ENCODE peak calls at places on chromosome 11, in eight cellular contexts. One of them, this sample, is unnamed.

GRCh38 chr11:104134760-104135159 is 29.2 kb downstream of the PDGFD start:
- DNase-seq in PC-9: peak; percentile 67
- DNase-seq in right lobe of liver: no peak
- DNase-seq in ovary: no peak
- DNase-seq in IMR-90: peak; percentile 57
- DNase-seq in lung: no peak
- DNase-seq in pancreas: no peak
- DNase-seq in CD4-positive, alpha-beta T cell: no peak
- DNase-seq in this sample: no peak

GRCh38 chr11:103863497-103863896 is 172.9 kb upstream of the DDI1 start:
- DNase-seq in PC-9: no peak
- DNase-seq in right lobe of liver: no peak
- DNase-seq in ovary: no peak
- DNase-seq in IMR-90: peak; percentile 82
- DNase-seq in lung: no peak
- DNase-seq in pancreas: no peak
- DNase-seq in CD4-positive, alpha-beta T cell: no peak
- DNase-seq in this sample: no peak

GRCh38 chr11:94219771-94220170 is 84.6 kb upstream of the IZUMO1R start:
- DNase-seq in PC-9: peak; percentile 59
- DNase-seq in right lobe of liver: no peak
- DNase-seq in ovary: no peak
- DNase-seq in IMR-90: no peak
- DNase-seq in lung: no peak
- DNase-seq in pancreas: no peak
- DNase-seq in CD4-positive, alpha-beta T cell: no peak
- DNase-seq in this sample: no peak

GRCh38 chr11:19345519-19345847 is 104.7 kb upstream of the E2F8 start:
- DNase-seq in PC-9: no peak
- DNase-seq in right lobe of liver: peak; percentile 36
- DNase-seq in ovary: no peak
- DNase-seq in IMR-90: no peak
- DNase-seq in lung: no peak
- DNase-seq in pancreas: no peak
- DNase-seq in CD4-positive, alpha-beta T cell: no peak
- DNase-seq in this sample: no peak

GRCh38 chr11:17735823-17736772 is 1.5 kb downstream of the KCNC1 start:
- DNase-seq in PC-9: no peak
- DNase-seq in right lobe of liver: no peak
- DNase-seq in ovary: no peak
- DNase-seq in IMR-90: no peak
- DNase-seq in lung: no peak
- DNase-seq in pancreas: no peak
- DNase-seq in CD4-positive, alpha-beta T cell: no peak
- DNase-seq in this sample: no peak

GRCh38 chr11:62104816-62105610 is 18.8 kb upstream of the INCENP start:
- DNase-seq in PC-9: no peak
- DNase-seq in right lobe of liver: no peak
- DNase-seq in ovary: peak; percentile 63
- DNase-seq in IMR-90: peak; percentile 61
- DNase-seq in lung: no peak
- DNase-seq in pancreas: no peak
- DNase-seq in CD4-positive, alpha-beta T cell: no peak
- DNase-seq in this sample: no peak

GRCh38 chr11:113681711-113682410 is 24.2 kb downstream of the TMPRSS5 start:
- DNase-seq in PC-9: no peak
- DNase-seq in right lobe of liver: no peak
- DNase-seq in ovary: no peak
- DNase-seq in IMR-90: no peak
- DNase-seq in lung: no peak
- DNase-seq in pancreas: no peak
- DNase-seq in CD4-positive, alpha-beta T cell: no peak
- DNase-seq in this sample: no peak

GRCh38 chr11:30855383-30856006 is 269.3 kb upstream of the MPPED2 start:
- DNase-seq in PC-9: no peak
- DNase-seq in right lobe of liver: no peak
- DNase-seq in ovary: no peak
- DNase-seq in IMR-90: peak; percentile 29
- DNase-seq in lung: no peak
- DNase-seq in pancreas: no peak
- DNase-seq in CD4-positive, alpha-beta T cell: no peak
- DNase-seq in this sample: no peak

GRCh38 chr11:118641463-118642019 is 34.1 kb downstream of the PHLDB1 start:
- DNase-seq in PC-9: no peak
- DNase-seq in right lobe of liver: no peak
- DNase-seq in ovary: no peak
- DNase-seq in IMR-90: no peak
- DNase-seq in lung: no peak
- DNase-seq in pancreas: peak; percentile 90
- DNase-seq in CD4-positive, alpha-beta T cell: no peak
- DNase-seq in this sample: no peak

GRCh38 chr11:119047205-119047604 is 9.8 kb downstream of the HYOU1 start:
- DNase-seq in PC-9: peak; percentile 12
- DNase-seq in right lobe of liver: no peak
- DNase-seq in ovary: no peak
- DNase-seq in IMR-90: no peak
- DNase-seq in lung: no peak
- DNase-seq in pancreas: no peak
- DNase-seq in CD4-positive, alpha-beta T cell: no peak
- DNase-seq in this sample: no peak

GRCh38 chr11:112023104-112023503 is 2.1 kb upstream of the DLAT start:
- DNase-seq in PC-9: no peak
- DNase-seq in right lobe of liver: no peak
- DNase-seq in ovary: no peak
- DNase-seq in IMR-90: no peak
- DNase-seq in lung: no peak
- DNase-seq in pancreas: no peak
- DNase-seq in CD4-positive, alpha-beta T cell: no peak
- DNase-seq in this sample: no peak

GRCh38 chr11:45578286-45578685 is 87.1 kb downstream of the CHST1 start:
- DNase-seq in PC-9: no peak
- DNase-seq in right lobe of liver: no peak
- DNase-seq in ovary: no peak
- DNase-seq in IMR-90: no peak
- DNase-seq in lung: no peak
- DNase-seq in pancreas: no peak
- DNase-seq in CD4-positive, alpha-beta T cell: no peak
- DNase-seq in this sample: no peak

GRCh38 chr11:118153516-118153915 is 893 bp upstream of the SCN4B start:
- DNase-seq in PC-9: no peak
- DNase-seq in right lobe of liver: no peak
- DNase-seq in ovary: no peak
- DNase-seq in IMR-90: no peak
- DNase-seq in lung: no peak
- DNase-seq in pancreas: no peak
- DNase-seq in CD4-positive, alpha-beta T cell: no peak
- DNase-seq in this sample: no peak

GRCh38 chr11:110497204-110497987 is 67.6 kb downstream of the FDX1 start:
- DNase-seq in PC-9: no peak
- DNase-seq in right lobe of liver: no peak
- DNase-seq in ovary: no peak
- DNase-seq in IMR-90: no peak
- DNase-seq in lung: no peak
- DNase-seq in pancreas: no peak
- DNase-seq in CD4-positive, alpha-beta T cell: no peak
- DNase-seq in this sample: no peak

GRCh38 chr11:7098235-7098832 is 9.5 kb downstream of the RBMXL2 start:
- DNase-seq in PC-9: no peak
- DNase-seq in right lobe of liver: no peak
- DNase-seq in ovary: no peak
- DNase-seq in IMR-90: peak; percentile 46
- DNase-seq in lung: no peak
- DNase-seq in pancreas: no peak
- DNase-seq in CD4-positive, alpha-beta T cell: no peak
- DNase-seq in this sample: no peak

GRCh38 chr11:44886765-44887164 is 63.9 kb downstream of the TP53I11 start:
- DNase-seq in PC-9: no peak
- DNase-seq in right lobe of liver: no peak
- DNase-seq in ovary: no peak
- DNase-seq in IMR-90: peak; percentile 86
- DNase-seq in lung: no peak
- DNase-seq in pancreas: no peak
- DNase-seq in CD4-positive, alpha-beta T cell: no peak
- DNase-seq in this sample: no peak

GRCh38 chr11:119144825-119145476 is 3.9 kb upstream of the ABCG4 start:
- DNase-seq in PC-9: peak; percentile 73
- DNase-seq in right lobe of liver: peak; percentile 58
- DNase-seq in ovary: peak; percentile 55
- DNase-seq in IMR-90: peak; percentile 68
- DNase-seq in lung: peak; percentile 65
- DNase-seq in pancreas: peak; percentile 49
- DNase-seq in CD4-positive, alpha-beta T cell: no peak
- DNase-seq in this sample: no peak

GRCh38 chr11:70894566-70894965 is 357.8 kb downstream of the SHANK2 start:
- DNase-seq in PC-9: no peak
- DNase-seq in right lobe of liver: no peak
- DNase-seq in ovary: no peak
- DNase-seq in IMR-90: no peak
- DNase-seq in lung: no peak
- DNase-seq in pancreas: no peak
- DNase-seq in CD4-positive, alpha-beta T cell: no peak
- DNase-seq in this sample: no peak

GRCh38 chr11:70900540-70900939 is 351.8 kb downstream of the SHANK2 start:
- DNase-seq in PC-9: no peak
- DNase-seq in right lobe of liver: no peak
- DNase-seq in ovary: no peak
- DNase-seq in IMR-90: no peak
- DNase-seq in lung: no peak
- DNase-seq in pancreas: no peak
- DNase-seq in CD4-positive, alpha-beta T cell: no peak
- DNase-seq in this sample: no peak

GRCh38 chr11:70895061-70895670 is 357.2 kb downstream of the SHANK2 start:
- DNase-seq in PC-9: no peak
- DNase-seq in right lobe of liver: no peak
- DNase-seq in ovary: no peak
- DNase-seq in IMR-90: no peak
- DNase-seq in lung: no peak
- DNase-seq in pancreas: no peak
- DNase-seq in CD4-positive, alpha-beta T cell: no peak
- DNase-seq in this sample: no peak

GRCh38 chr11:70899616-70900015 is 352.8 kb downstream of the SHANK2 start:
- DNase-seq in PC-9: no peak
- DNase-seq in right lobe of liver: no peak
- DNase-seq in ovary: no peak
- DNase-seq in IMR-90: no peak
- DNase-seq in lung: no peak
- DNase-seq in pancreas: no peak
- DNase-seq in CD4-positive, alpha-beta T cell: no peak
- DNase-seq in this sample: peak; percentile 25

DNA sequence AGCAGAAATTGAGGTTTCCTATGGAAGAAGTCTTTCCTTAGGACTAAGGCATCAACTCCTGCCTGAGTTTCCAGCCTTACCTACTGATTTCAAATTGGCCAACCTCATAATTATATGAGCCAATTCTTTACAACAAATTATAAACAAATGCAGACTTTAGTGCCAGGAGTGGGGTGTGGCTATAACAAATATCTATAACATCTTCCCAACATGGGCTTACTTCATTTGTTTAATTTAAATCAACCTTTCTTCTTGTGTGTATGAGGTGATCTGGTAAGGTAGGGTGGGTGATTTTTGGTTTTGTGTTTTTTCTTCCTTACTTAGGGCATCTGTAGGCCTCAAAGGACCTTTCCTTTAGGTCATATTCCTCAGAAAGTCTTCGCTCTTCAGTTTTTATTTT is 354.9 kb downstream of the SHANK2 start:
- DNase-seq in PC-9: no peak
- DNase-seq in right lobe of liver: no peak
- DNase-seq in ovary: no peak
- DNase-seq in IMR-90: no peak
- DNase-seq in lung: no peak
- DNase-seq in pancreas: no peak
- DNase-seq in CD4-positive, alpha-beta T cell: no peak
- DNase-seq in this sample: no peak
- H3K9me3 ChIP-seq in PC-9: peaks cover 7% of the 10 kb centered on the region
- H3K9me3 ChIP-seq in right lobe of liver: no peaks in the 10 kb centered on the region
- H3K9me3 ChIP-seq in ovary: no peaks in the 10 kb centered on the region
- H3K9me3 ChIP-seq in IMR-90: peaks cover 10% of the 10 kb centered on the region
- H3K9me3 ChIP-seq in lung: peaks cover 3% of the 10 kb centered on the region
- H3K9me3 ChIP-seq in pancreas: no peaks in the 10 kb centered on the region
- H3K9me3 ChIP-seq in CD4-positive, alpha-beta T cell: peaks cover 12% of the 10 kb centered on the region
- H3K9me3 ChIP-seq in this sample: peaks cover 15% of the 10 kb centered on the region

GRCh38 chr11:55707029-55707428 is 45.0 kb downstream of the OR4C6 start:
- DNase-seq in PC-9: no peak
- DNase-seq in right lobe of liver: no peak
- DNase-seq in ovary: no peak
- DNase-seq in IMR-90: peak; percentile 33
- DNase-seq in lung: no peak
- DNase-seq in pancreas: no peak
- DNase-seq in CD4-positive, alpha-beta T cell: no peak
- DNase-seq in this sample: no peak
- H3K9me3 ChIP-seq in PC-9: no peaks in the 10 kb centered on the region
- H3K9me3 ChIP-seq in right lobe of liver: no peaks in the 10 kb centered on the region
- H3K9me3 ChIP-seq in ovary: no peaks in the 10 kb centered on the region
- H3K9me3 ChIP-seq in IMR-90: peaks cover 3% of the 10 kb centered on the region
- H3K9me3 ChIP-seq in lung: peaks cover 5% of the 10 kb centered on the region
- H3K9me3 ChIP-seq in pancreas: no peaks in the 10 kb centered on the region
- H3K9me3 ChIP-seq in CD4-positive, alpha-beta T cell: no peaks in the 10 kb centered on the region
- H3K9me3 ChIP-seq in this sample: peaks cover 15% of the 10 kb centered on the region

GRCh38 chr11:10058356-10058755 is 235.7 kb downstream of the SBF2 start:
- DNase-seq in PC-9: no peak
- DNase-seq in right lobe of liver: no peak
- DNase-seq in ovary: no peak
- DNase-seq in IMR-90: peak; percentile 64
- DNase-seq in lung: no peak
- DNase-seq in pancreas: no peak
- DNase-seq in CD4-positive, alpha-beta T cell: no peak
- DNase-seq in this sample: no peak
- H3K9me3 ChIP-seq in PC-9: peaks cover 5% of the 10 kb centered on the region
- H3K9me3 ChIP-seq in right lobe of liver: peaks cover 4% of the 10 kb centered on the region
- H3K9me3 ChIP-seq in ovary: no peaks in the 10 kb centered on the region
- H3K9me3 ChIP-seq in IMR-90: peaks cover 5% of the 10 kb centered on the region
- H3K9me3 ChIP-seq in lung: peaks cover 1% of the 10 kb centered on the region
- H3K9me3 ChIP-seq in pancreas: no peaks in the 10 kb centered on the region
- H3K9me3 ChIP-seq in CD4-positive, alpha-beta T cell: peaks cover 13% of the 10 kb centered on the region
- H3K9me3 ChIP-seq in this sample: peaks cover 19% of the 10 kb centered on the region

GRCh38 chr11:74540270-74540669 is 46.7 kb upstream of the LIPT2 start:
- DNase-seq in PC-9: no peak
- DNase-seq in right lobe of liver: no peak
- DNase-seq in ovary: no peak
- DNase-seq in IMR-90: no peak
- DNase-seq in lung: no peak
- DNase-seq in pancreas: no peak
- DNase-seq in CD4-positive, alpha-beta T cell: no peak
- DNase-seq in this sample: no peak

GRCh38 chr11:74546752-74547151 is 45.6 kb upstream of the POLD3 start:
- DNase-seq in PC-9: peak; percentile 100
- DNase-seq in right lobe of liver: no peak
- DNase-seq in ovary: no peak
- DNase-seq in IMR-90: no peak
- DNase-seq in lung: peak; percentile 68
- DNase-seq in pancreas: no peak
- DNase-seq in CD4-positive, alpha-beta T cell: no peak
- DNase-seq in this sample: no peak

GRCh38 chr11:74538680-74539079 is 45.2 kb upstream of the LIPT2 start:
- DNase-seq in PC-9: peak; percentile 58
- DNase-seq in right lobe of liver: no peak
- DNase-seq in ovary: no peak
- DNase-seq in IMR-90: no peak
- DNase-seq in lung: no peak
- DNase-seq in pancreas: no peak
- DNase-seq in CD4-positive, alpha-beta T cell: no peak
- DNase-seq in this sample: no peak

GRCh38 chr11:74543991-74544390 is 48.4 kb upstream of the POLD3 start:
- DNase-seq in PC-9: peak; percentile 64
- DNase-seq in right lobe of liver: no peak
- DNase-seq in ovary: no peak
- DNase-seq in IMR-90: no peak
- DNase-seq in lung: peak; percentile 34
- DNase-seq in pancreas: peak; percentile 64
- DNase-seq in CD4-positive, alpha-beta T cell: no peak
- DNase-seq in this sample: no peak

GRCh38 chr11:74541466-74541865 is 47.9 kb upstream of the LIPT2 start:
- DNase-seq in PC-9: no peak
- DNase-seq in right lobe of liver: no peak
- DNase-seq in ovary: no peak
- DNase-seq in IMR-90: no peak
- DNase-seq in lung: no peak
- DNase-seq in pancreas: no peak
- DNase-seq in CD4-positive, alpha-beta T cell: no peak
- DNase-seq in this sample: no peak
- H3K9me3 ChIP-seq in PC-9: peaks cover 14% of the 10 kb centered on the region
- H3K9me3 ChIP-seq in right lobe of liver: no peaks in the 10 kb centered on the region
- H3K9me3 ChIP-seq in ovary: no peaks in the 10 kb centered on the region
- H3K9me3 ChIP-seq in IMR-90: peaks cover 11% of the 10 kb centered on the region
- H3K9me3 ChIP-seq in lung: peaks cover 3% of the 10 kb centered on the region
- H3K9me3 ChIP-seq in pancreas: no peaks in the 10 kb centered on the region
- H3K9me3 ChIP-seq in CD4-positive, alpha-beta T cell: peaks cover 7% of the 10 kb centered on the region
- H3K9me3 ChIP-seq in this sample: peaks cover 3% of the 10 kb centered on the region